ENCODE peak calls at places on chromosomes 2 and 18, in seven cellular contexts. L is fibroblast of lung, A is H1, E is ascending aorta, J is A549, K is testis, X is MM.1S. P is an unnamed sample.

GRCh38 chr2:207045531-207045930 is 106.2 kb downstream of the CPO start:
- DNase-seq in L (peak; percentile 54), A (no peak), E (no peak), J (no peak), K (no peak), X (no peak), P (no peak)

GRCh38 chr2:21779786-21780185 is 656.0 kb downstream of the TDRD15 start:
- DNase-seq in L (no peak), A (no peak), E (no peak), J (no peak), K (no peak), X (no peak), P (no peak)

GRCh38 chr18:65587491-65587890 is 163.3 kb upstream of the CDH7 start:
- DNase-seq in L (no peak), A (no peak), E (no peak), J (no peak), K (no peak), X (peak; percentile 53), P (no peak)

GRCh38 chr2:44940612-44941464 is 664 bp upstream of the SIX3 start:
- DNase-seq in L (no peak), A (no peak), E (no peak), J (no peak), K (no peak), X (no peak), P (no peak)

GRCh38 chr2:28413152-28413895 is 20.7 kb downstream of the FOSL2 start:
- DNase-seq in L (no peak), A (peak; percentile 62), E (no peak), J (peak; percentile 51), K (no peak), X (no peak), P (no peak)

GRCh38 chr2:22694300-22694699 is 690.7 kb upstream of the KLHL29 start:
- DNase-seq in L (no peak), A (no peak), E (no peak), J (no peak), K (no peak), X (no peak), P (no peak)

GRCh38 chr2:189608799-189609422 is 28.3 kb upstream of the SLC40A1 start:
- DNase-seq in L (peak; percentile 21), A (no peak), E (no peak), J (no peak), K (no peak), X (no peak), P (no peak)

GRCh38 chr2:154484338-154485099 is 214.0 kb upstream of the KCNJ3 start:
- DNase-seq in L (no peak), A (no peak), E (no peak), J (no peak), K (no peak), X (no peak), P (no peak)

GRCh38 chr2:68828887-68829708 is 42.1 kb downstream of the BMP10 start:
- DNase-seq in L (peak; percentile 93), A (no peak), E (peak; percentile 98), J (peak; percentile 71), K (peak; percentile 98), X (peak; percentile 56), P (no peak)

GRCh38 chr2:127400533-127400896 is 12.7 kb upstream of the MAP3K2 start:
- DNase-seq in L (no peak), A (no peak), E (no peak), J (no peak), K (no peak), X (peak; percentile 30), P (no peak)

GRCh38 chr2:138113871-138114525 is 149.7 kb downstream of the HNMT start:
- DNase-seq in L (peak; percentile 84), A (no peak), E (no peak), J (no peak), K (no peak), X (no peak), P (no peak)

DNA sequence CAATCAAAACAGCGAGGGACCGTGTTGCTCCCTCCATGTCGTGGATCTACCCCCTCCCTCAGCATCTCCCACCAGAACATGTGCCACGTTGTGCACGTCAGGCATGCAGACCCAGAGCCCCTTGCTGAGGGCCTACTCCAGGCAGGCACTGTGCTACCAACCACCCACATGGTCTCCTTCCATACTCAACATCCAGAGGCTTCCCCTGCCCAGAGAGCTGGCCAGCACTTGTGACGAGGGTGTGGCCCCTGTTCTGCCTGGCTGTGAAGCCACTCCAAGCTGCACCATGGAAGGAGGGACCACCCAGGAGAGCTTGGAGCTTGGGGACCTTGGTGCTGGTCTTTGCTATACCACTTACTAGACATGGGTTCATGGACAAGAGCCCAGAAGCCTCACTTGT is 40.5 kb downstream of the REEP1 start:
- DNase-seq in L (no peak), A (no peak), E (no peak), J (no peak), K (no peak), X (no peak), P (no peak)
- H3K4me3 ChIP-seq in L (no peak overlapping the region), A (no peak overlapping the region), E (no peak overlapping the region), J (no peak overlapping the region), K (no peak overlapping the region), X (no peak overlapping the region), P (no peak overlapping the region)

GRCh38 chr18:70453058-70453775 is 164.4 kb downstream of the SOCS6 start:
- DNase-seq in L (peak; percentile 9), A (no peak), E (no peak), J (no peak), K (no peak), X (no peak), P (no peak)

GRCh38 chr18:70454705-70455322 is 166.0 kb downstream of the SOCS6 start:
- DNase-seq in L (peak; percentile 61), A (no peak), E (no peak), J (peak; percentile 76), K (peak; percentile 62), X (peak; percentile 60), P (peak; percentile 24)

GRCh38 chr18:70452501-70452900 is 163.7 kb downstream of the SOCS6 start:
- DNase-seq in L (no peak), A (no peak), E (no peak), J (no peak), K (peak; percentile 35), X (no peak), P (no peak)

GRCh38 chr18:70448588-70448987 is 159.7 kb downstream of the SOCS6 start:
- DNase-seq in L (no peak), A (no peak), E (no peak), J (no peak), K (no peak), X (no peak), P (no peak)

GRCh38 chr18:70450658-70451253 is 161.9 kb downstream of the SOCS6 start:
- DNase-seq in L (no peak), A (no peak), E (no peak), J (peak; percentile 38), K (no peak), X (no peak), P (no peak)
- TF ChIP-seq CTCF in L (peak; percentile 39), A (peak; percentile 22), E (no peak), J (peak; percentile 76), K (peak; percentile 36), X (peak; percentile 49), P (peak; percentile 18)

DNA sequence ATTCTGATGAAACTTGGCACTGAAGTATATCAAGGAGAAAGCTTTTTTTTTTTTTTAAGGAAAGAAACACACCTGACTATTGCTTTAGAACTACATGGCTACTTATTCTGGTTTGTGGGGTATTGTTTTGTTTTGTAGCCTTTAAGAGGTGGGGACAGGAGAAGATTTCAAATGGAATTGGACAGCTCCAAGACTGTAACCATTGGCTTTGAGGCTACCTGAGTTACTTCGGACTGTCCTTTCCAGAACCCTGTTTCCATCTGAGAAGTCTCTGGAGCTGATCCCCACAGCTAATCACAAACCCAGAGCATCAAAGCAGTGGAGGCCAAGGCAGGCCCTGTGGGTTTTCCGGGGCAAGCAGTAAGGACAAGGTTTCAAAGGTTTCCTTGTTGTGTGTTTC is 4.7 kb downstream of the CDC42EP3 start:
- DNase-seq in L (no peak), A (no peak), E (no peak), J (no peak), K (no peak), X (no peak), P (no peak)
- H3K4me3 ChIP-seq in L (peak overlapping the region; percentile 15), A (no peak overlapping the region), E (peak overlapping the region; percentile 97), J (no peak overlapping the region), K (no peak overlapping the region), X (no peak overlapping the region), P (no peak overlapping the region)

DNA sequence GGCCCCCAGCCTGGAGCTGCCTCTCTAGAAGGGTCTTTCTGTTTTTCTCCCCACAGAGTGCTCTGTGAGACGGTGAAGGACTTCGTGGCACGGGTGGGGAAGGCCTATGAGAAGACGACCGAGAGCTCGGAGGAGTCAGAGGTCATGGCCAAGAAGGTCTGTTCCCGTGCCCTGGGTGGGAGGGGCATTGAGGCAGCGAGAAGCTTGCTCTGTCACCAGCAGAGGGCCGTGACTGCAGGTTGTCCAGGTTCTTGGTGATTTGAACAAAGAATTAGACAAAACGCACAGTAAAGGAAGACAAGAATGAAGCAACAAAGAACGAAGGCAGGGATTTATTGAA is 93.9 kb downstream of the DGKD start:
- DNase-seq in L (no peak), A (no peak), E (no peak), J (peak; percentile 68), K (peak; percentile 61), X (no peak), P (no peak)
- TF ChIP-seq CTCF in L (no peak), A (peak; percentile 63), E (no peak), J (peak; percentile 31), K (no peak), X (peak; percentile 11), P (no peak)

DNA sequence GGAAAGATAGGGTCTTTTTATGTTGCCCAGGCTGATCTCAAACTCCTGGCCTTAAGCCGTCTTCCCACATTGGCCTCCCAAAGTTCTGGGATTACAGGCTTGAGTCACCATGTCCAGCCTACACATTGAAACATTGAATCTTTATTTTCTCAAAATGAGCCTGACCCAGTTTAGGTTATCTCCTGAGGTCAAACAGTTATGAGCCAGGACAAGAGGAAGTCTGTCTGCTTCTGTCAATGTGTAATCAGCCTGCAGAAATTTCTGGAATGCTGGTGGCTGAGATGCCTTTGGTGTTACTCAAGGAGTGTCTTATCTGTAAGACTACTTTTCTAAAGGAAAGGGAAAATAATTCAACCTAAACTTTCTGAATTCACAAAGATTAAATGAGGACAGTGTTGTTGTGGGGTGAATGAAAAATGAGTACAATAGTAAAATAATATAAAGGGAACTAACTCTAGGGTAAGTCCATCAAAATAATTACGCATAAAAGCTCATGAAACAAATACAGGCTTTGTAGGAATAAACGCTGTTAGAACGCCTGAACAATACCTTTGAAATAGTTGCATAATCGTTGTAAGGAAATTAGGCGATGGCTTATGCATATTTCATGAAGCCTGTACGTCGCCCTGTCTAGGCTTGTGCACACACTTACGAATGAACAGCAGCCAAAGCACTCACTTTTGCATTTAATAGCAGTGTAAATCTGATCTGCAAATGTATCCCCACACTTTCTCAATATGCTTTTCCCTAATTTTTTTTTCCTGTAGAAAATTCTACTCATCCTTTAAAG is 260.8 kb downstream of the RDH14 start:
- DNase-seq in L (peak; percentile 99), A (no peak), E (no peak), J (peak; percentile 92), K (peak; percentile 90), X (no peak), P (no peak)
- H3K4me3 ChIP-seq in L (no peak overlapping the region), A (no peak overlapping the region), E (no peak overlapping the region), J (peak overlapping the region; percentile 0), K (no peak overlapping the region), X (no peak overlapping the region), P (no peak overlapping the region)

GRCh38 chr2:239593455-239593854 is 192.6 kb upstream of the HDAC4 start:
- DNase-seq in L (no peak), A (no peak), E (no peak), J (no peak), K (no peak), X (no peak), P (no peak)
- TF ChIP-seq CTCF in L (no peak), A (no peak), E (no peak), J (no peak), K (no peak), X (no peak), P (no peak)